ENCODE peak calls at places on chromosomes 2 and 18, in eight cellular contexts. E, P, K, G, Z, F, J and H are unnamed samples.

GRCh38 chr2:558879-559278 is 118.3 kb downstream of the TMEM18 start:
- DNase-seq in E (no peak), P (no peak), K (no peak), G (no peak), Z (no peak), F (no peak), J (no peak), H (no peak)

GRCh38 chr2:201968476-201968875 is 65.2 kb upstream of the FZD7 start:
- DNase-seq in E (no peak), P (no peak), K (no peak), G (no peak), Z (no peak), F (no peak), J (no peak), H (no peak)

GRCh38 chr18:10006261-10006903 is 92.6 kb downstream of the VAPA start:
- DNase-seq in E (no peak), P (peak; percentile 58), K (peak; percentile 28), G (no peak), Z (no peak), F (peak; percentile 3), J (no peak), H (peak; percentile 32)

GRCh38 chr2:70690846-70691245 is 77.2 kb downstream of the ADD2 start:
- DNase-seq in E (no peak), P (no peak), K (no peak), G (no peak), Z (no peak), F (no peak), J (no peak), H (no peak)

GRCh38 chr2:89841476-89841840 is 1150.0 kb downstream of the RPIA start:
- DNase-seq in E (no peak), P (no peak), K (no peak), G (no peak), Z (no peak), F (no peak), J (no peak), H (no peak)

GRCh38 chr2:179331066-179331465 is 66.4 kb upstream of the SESTD1 start:
- DNase-seq in E (no peak), P (no peak), K (no peak), G (no peak), Z (no peak), F (no peak), J (no peak), H (no peak)

GRCh38 chr2:47783491-47784330 is 766 bp downstream of the MSH6 start:
- DNase-seq in E (peak; percentile 12), P (peak; percentile 59), K (peak; percentile 32), G (peak; percentile 82), Z (peak; percentile 53), F (peak; percentile 82), J (peak; percentile 84), H (peak; percentile 82)

GRCh38 chr18:75827781-75828274 is 400.3 kb upstream of the SMIM21 start:
- DNase-seq in E (no peak), P (no peak), K (no peak), G (no peak), Z (no peak), F (no peak), J (no peak), H (no peak)

DNA sequence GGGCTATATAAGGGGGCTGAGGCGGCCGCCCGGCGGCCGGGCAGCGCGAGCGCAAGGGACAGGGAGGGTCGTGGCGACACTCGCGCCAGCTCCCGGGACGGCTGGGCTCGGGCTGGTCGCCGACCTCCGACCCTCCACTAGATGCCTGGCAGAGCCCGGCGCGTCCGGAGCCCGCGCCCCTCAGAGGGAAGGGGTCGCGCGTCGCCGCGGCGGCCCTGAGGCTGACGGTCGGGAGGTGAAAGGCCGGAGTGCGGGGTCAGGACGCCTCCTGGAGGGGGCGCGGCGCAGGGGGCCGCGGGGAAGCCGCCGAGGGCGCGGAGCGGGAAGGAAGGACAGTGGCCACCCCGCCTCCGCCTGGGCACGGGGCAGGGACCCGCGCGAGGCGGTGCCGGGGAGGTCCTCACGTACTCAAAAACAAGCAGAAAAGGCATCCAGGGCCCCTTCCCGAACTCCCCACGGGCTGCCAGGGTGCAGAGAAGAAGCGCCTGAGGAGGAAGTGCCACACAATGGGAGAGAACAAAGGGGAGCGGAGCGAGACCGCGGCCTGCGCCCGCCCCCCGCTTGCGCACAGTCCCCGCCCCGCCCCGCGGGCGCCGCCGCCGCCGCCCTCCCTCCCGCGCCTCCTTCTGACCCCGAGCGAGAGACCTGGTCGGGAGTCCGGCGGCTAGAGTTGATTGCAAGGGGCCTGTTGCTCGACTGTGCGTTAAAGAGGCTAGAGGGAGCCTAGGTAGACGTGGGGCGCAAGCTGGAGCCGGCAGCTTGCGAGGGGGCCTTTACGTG is 791 bp upstream of the KLF7 start:
- DNase-seq in E (no peak), P (peak; percentile 81), K (peak; percentile 81), G (peak; percentile 89), Z (peak; percentile 48), F (peak; percentile 83), J (peak; percentile 74), H (peak; percentile 87)
- TF ChIP-seq POLR2A in E (peak; percentile 96), P (peak; percentile 98), K (peak; percentile 96), G (peak; percentile 87), Z (peak; percentile 95), F (peak; percentile 76), J (peak; percentile 71), H (peak; percentile 94)

DNA sequence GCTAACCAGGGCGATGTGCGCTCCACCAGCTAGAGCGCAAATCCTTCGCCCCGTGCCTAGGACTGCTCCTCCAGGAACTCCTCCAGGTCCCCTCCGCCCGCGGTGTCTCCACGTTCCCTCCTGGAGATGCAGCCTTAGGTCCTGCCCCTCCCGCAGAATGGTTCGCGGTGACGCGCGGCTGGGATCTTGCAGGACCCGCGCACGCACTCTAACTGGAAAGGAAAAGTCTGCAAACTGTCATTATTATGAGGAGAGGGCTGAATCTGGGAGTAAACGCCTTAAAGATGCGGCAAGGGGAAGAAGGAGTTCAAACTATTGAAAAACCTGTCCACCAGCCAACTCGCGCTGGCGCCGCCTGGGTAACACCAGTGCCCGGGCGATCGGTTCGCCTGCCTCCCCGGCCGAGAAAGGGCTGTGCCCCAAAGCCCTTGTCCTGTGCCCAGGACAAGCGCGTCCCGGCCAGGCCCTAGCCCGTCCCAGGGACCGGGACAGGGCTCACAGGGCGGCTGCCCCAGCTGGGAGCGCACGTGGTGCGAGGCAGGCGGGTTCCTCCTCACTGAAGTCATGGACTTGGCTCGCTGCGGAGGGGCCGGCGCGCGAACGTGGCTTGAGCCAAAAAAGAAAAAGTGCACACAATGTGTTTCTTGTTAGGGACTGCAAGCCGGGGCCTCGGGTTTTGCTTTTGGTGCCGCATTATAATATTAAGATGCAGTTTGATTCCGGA is 5.5 kb upstream of the ID2 start:
- DNase-seq in E (no peak), P (peak; percentile 80), K (peak; percentile 78), G (peak; percentile 90), Z (no peak), F (no peak), J (peak; percentile 72), H (peak; percentile 84)
- TF ChIP-seq POLR2A in E (no peak), P (peak; percentile 13), K (no peak), G (no peak), Z (no peak), F (no peak), J (peak; percentile 50), H (no peak)

GRCh38 chr2:20212871-20213503 is 11.9 kb downstream of the SDC1 start:
- DNase-seq in E (no peak), P (peak; percentile 59), K (no peak), G (peak; percentile 85), Z (no peak), F (no peak), J (no peak), H (peak; percentile 39)
- TF ChIP-seq POLR2A in E (no peak), P (no peak), K (no peak), G (no peak), Z (no peak), F (no peak), J (no peak), H (no peak)

GRCh38 chr2:171999604-172000469 is at the start of gene METAP1D:
- DNase-seq in E (peak; percentile 70), P (peak; percentile 95), K (peak; percentile 88), G (peak; percentile 95), Z (peak; percentile 95), F (peak; percentile 89), J (peak; percentile 95), H (peak; percentile 89)
- TF ChIP-seq POLR2A in E (peak; percentile 98), P (peak; percentile 60), K (peak; percentile 80), G (no peak), Z (peak; percentile 95), F (peak; percentile 94), J (peak; percentile 90), H (peak; percentile 70)